ENCODE peak calls at places on chromosome 4, in eight cellular contexts. One of them, this sample, is unnamed.

GRCh38 chr4:55424791-55425190 is 29.0 kb downstream of the TMEM165 start:
- DNase-seq in T-helper 1 cell: no peak
- DNase-seq in EL: no peak
- DNase-seq in cardiac muscle cell: no peak
- DNase-seq in AG04450: no peak
- DNase-seq in progenitor cell of endocrine pancreas: no peak
- DNase-seq in activated T-cell treated with anti-CD3 and anti-CD28 coated beads, Interleukin-2, amount 50 U/mL, for 72 hours: no peak
- DNase-seq in HS-27A: no peak
- DNase-seq in this sample: no peak

GRCh38 chr4:98383431-98384106 is 122.4 kb downstream of the RAP1GDS1 start:
- DNase-seq in activated T-cell treated with anti-CD3 and anti-CD28 coated beads, Interleukin-2, amount 50 U/mL, for 72 hours: no peak
- DNase-seq in AG04450: no peak
- DNase-seq in T-helper 1 cell: no peak
- DNase-seq in HS-27A: no peak
- DNase-seq in cardiac muscle cell: no peak
- DNase-seq in EL: no peak
- DNase-seq in progenitor cell of endocrine pancreas: no peak
- DNase-seq in this sample: no peak

GRCh38 chr4:41204400-41204978 is 9.9 kb downstream of the APBB2 start:
- DNase-seq in cardiac muscle cell: peak
- DNase-seq in activated T-cell treated with anti-CD3 and anti-CD28 coated beads, Interleukin-2, amount 50 U/mL, for 72 hours: no peak
- DNase-seq in progenitor cell of endocrine pancreas: no peak
- DNase-seq in EL: peak
- DNase-seq in T-helper 1 cell: no peak
- DNase-seq in AG04450: no peak
- DNase-seq in HS-27A: peak
- DNase-seq in this sample: peak

GRCh38 chr4:4666187-4666586 is 124.3 kb upstream of the STX18 start:
- DNase-seq in EL: no peak
- DNase-seq in HS-27A: no peak
- DNase-seq in cardiac muscle cell: no peak
- DNase-seq in progenitor cell of endocrine pancreas: no peak
- DNase-seq in activated T-cell treated with anti-CD3 and anti-CD28 coated beads, Interleukin-2, amount 50 U/mL, for 72 hours: no peak
- DNase-seq in AG04450: no peak
- DNase-seq in T-helper 1 cell: no peak
- DNase-seq in this sample: no peak

GRCh38 chr4:94978904-94979303 is 221.1 kb downstream of the BMPR1B start:
- DNase-seq in AG04450: no peak
- DNase-seq in cardiac muscle cell: peak
- DNase-seq in T-helper 1 cell: no peak
- DNase-seq in HS-27A: no peak
- DNase-seq in activated T-cell treated with anti-CD3 and anti-CD28 coated beads, Interleukin-2, amount 50 U/mL, for 72 hours: peak
- DNase-seq in EL: no peak
- DNase-seq in progenitor cell of endocrine pancreas: no peak
- DNase-seq in this sample: no peak

GRCh38 chr4:88937081-88937480 is 119.9 kb downstream of the FAM13A start:
- DNase-seq in cardiac muscle cell: peak
- DNase-seq in HS-27A: peak
- DNase-seq in EL: peak
- DNase-seq in progenitor cell of endocrine pancreas: no peak
- DNase-seq in T-helper 1 cell: no peak
- DNase-seq in AG04450: no peak
- DNase-seq in activated T-cell treated with anti-CD3 and anti-CD28 coated beads, Interleukin-2, amount 50 U/mL, for 72 hours: no peak
- DNase-seq in this sample: no peak

GRCh38 chr4:70559216-70559830 is 32.7 kb upstream of the AMBN start:
- DNase-seq in progenitor cell of endocrine pancreas: peak
- DNase-seq in T-helper 1 cell: peak
- DNase-seq in HS-27A: peak
- DNase-seq in EL: peak
- DNase-seq in cardiac muscle cell: peak
- DNase-seq in activated T-cell treated with anti-CD3 and anti-CD28 coated beads, Interleukin-2, amount 50 U/mL, for 72 hours: peak
- DNase-seq in AG04450: no peak
- DNase-seq in this sample: peak

GRCh38 chr4:168408620-168409019 is 71.7 kb downstream of the DDX60L start:
- DNase-seq in HS-27A: peak
- DNase-seq in progenitor cell of endocrine pancreas: no peak
- DNase-seq in cardiac muscle cell: peak
- DNase-seq in T-helper 1 cell: no peak
- DNase-seq in EL: peak
- DNase-seq in activated T-cell treated with anti-CD3 and anti-CD28 coated beads, Interleukin-2, amount 50 U/mL, for 72 hours: no peak
- DNase-seq in AG04450: peak
- DNase-seq in this sample: peak

GRCh38 chr4:87848622-87849351 is 16.0 kb downstream of the MEPE start:
- DNase-seq in AG04450: peak
- DNase-seq in T-helper 1 cell: peak
- DNase-seq in progenitor cell of endocrine pancreas: no peak
- DNase-seq in HS-27A: no peak
- DNase-seq in cardiac muscle cell: peak
- DNase-seq in activated T-cell treated with anti-CD3 and anti-CD28 coated beads, Interleukin-2, amount 50 U/mL, for 72 hours: peak
- DNase-seq in EL: peak
- DNase-seq in this sample: peak

GRCh38 chr4:2330119-2331042 is 68.5 kb upstream of the MXD4 start:
- DNase-seq in activated T-cell treated with anti-CD3 and anti-CD28 coated beads, Interleukin-2, amount 50 U/mL, for 72 hours: no peak
- DNase-seq in T-helper 1 cell: no peak
- DNase-seq in HS-27A: peak
- DNase-seq in AG04450: peak
- DNase-seq in cardiac muscle cell: peak
- DNase-seq in progenitor cell of endocrine pancreas: no peak
- DNase-seq in EL: peak
- DNase-seq in this sample: peak

GRCh38 chr4:111930658-111931057 is 214.6 kb upstream of the FAM241A start:
- DNase-seq in activated T-cell treated with anti-CD3 and anti-CD28 coated beads, Interleukin-2, amount 50 U/mL, for 72 hours: no peak
- DNase-seq in EL: no peak
- DNase-seq in cardiac muscle cell: no peak
- DNase-seq in HS-27A: no peak
- DNase-seq in progenitor cell of endocrine pancreas: no peak
- DNase-seq in AG04450: no peak
- DNase-seq in T-helper 1 cell: no peak
- DNase-seq in this sample: no peak

GRCh38 chr4:168856312-168856711 is 153.7 kb downstream of the CBR4 start:
- DNase-seq in T-helper 1 cell: no peak
- DNase-seq in HS-27A: no peak
- DNase-seq in AG04450: peak
- DNase-seq in EL: peak
- DNase-seq in cardiac muscle cell: peak
- DNase-seq in progenitor cell of endocrine pancreas: no peak
- DNase-seq in activated T-cell treated with anti-CD3 and anti-CD28 coated beads, Interleukin-2, amount 50 U/mL, for 72 hours: no peak
- DNase-seq in this sample: no peak